ENCODE peak calls at places on chromosome 17, in eight cellular contexts. L is naive thymus-derived CD8-positive, alpha-beta T cell; I is CD8-positive, alpha-beta memory T cell; M is pancreas; V is BJ; U is activated CD4-positive, CD25-positive, alpha-beta regulatory T cell; Q is Jurkat, Clone E6-1; T is H9. S is an unnamed sample.

GRCh38 chr17:57739402-57740224 is 5.5 kb downstream of the CCDC182 start:
- DNase-seq in L (peak; percentile 20), I (peak; percentile 9), M (no peak), V (no peak), U (no peak), Q (peak; percentile 32), T (peak; percentile 60), S (no peak)

GRCh38 chr17:72430611-72431432 is 310.0 kb downstream of the SOX9 start:
- DNase-seq in L (no peak), I (no peak), M (no peak), V (no peak), U (no peak), Q (no peak), T (peak; percentile 79), S (no peak)

GRCh38 chr17:33082529-33083148 is 91.0 kb downstream of the SPACA3 start:
- DNase-seq in L (no peak), I (no peak), M (no peak), V (no peak), U (no peak), Q (no peak), T (no peak), S (no peak)

GRCh38 chr17:81683208-81683583 is 401 bp downstream of the ARL16 start:
- DNase-seq in L (no peak), I (no peak), M (no peak), V (no peak), U (no peak), Q (no peak), T (no peak), S (no peak)

GRCh38 chr17:67615011-67615561 is 102.7 kb upstream of the NOL11 start:
- DNase-seq in L (no peak), I (no peak), M (no peak), V (no peak), U (no peak), Q (no peak), T (peak; percentile 44), S (peak; percentile 42)

GRCh38 chr17:49914096-49914490 is 54.9 kb upstream of the DLX4 start:
- DNase-seq in L (no peak), I (no peak), M (no peak), V (no peak), U (no peak), Q (no peak), T (no peak), S (no peak)

GRCh38 chr17:312476-313148 is 40.0 kb downstream of the RPH3AL start:
- DNase-seq in L (no peak), I (no peak), M (peak; percentile 9), V (no peak), U (no peak), Q (no peak), T (no peak), S (no peak)

GRCh38 chr17:76419576-76420245 is 33.2 kb downstream of the UBE2O start:
- DNase-seq in L (no peak), I (no peak), M (no peak), V (no peak), U (no peak), Q (no peak), T (no peak), S (no peak)

GRCh38 chr17:6494239-6494941 is 50.1 kb downstream of the PIMREG start:
- DNase-seq in L (no peak), I (no peak), M (no peak), V (no peak), U (no peak), Q (no peak), T (no peak), S (no peak)

GRCh38 chr17:69870091-69870530 is 204.9 kb upstream of the KCNJ16 start:
- DNase-seq in L (no peak), I (no peak), M (no peak), V (no peak), U (no peak), Q (no peak), T (no peak), S (peak; percentile 83)

GRCh38 chr17:45248132-45248936 is 13.6 kb downstream of the SPATA32 start:
- DNase-seq in L (peak; percentile 90), I (peak; percentile 89), M (peak; percentile 54), V (no peak), U (peak; percentile 38), Q (peak; percentile 81), T (peak; percentile 91), S (no peak)

GRCh38 chr17:51118330-51119195 is 2.1 kb downstream of the SPAG9 start:
- DNase-seq in L (no peak), I (no peak), M (peak; percentile 82), V (no peak), U (no peak), Q (no peak), T (no peak), S (peak; percentile 47)

GRCh38 chr17:46841561-46842379 is 9.6 kb upstream of the WNT9B start:
- DNase-seq in L (no peak), I (no peak), M (no peak), V (no peak), U (no peak), Q (no peak), T (peak; percentile 81), S (no peak)

GRCh38 chr17:75783803-75784472 is 668 bp upstream of the UNK start:
- DNase-seq in L (no peak), I (no peak), M (peak; percentile 71), V (no peak), U (no peak), Q (no peak), T (no peak), S (no peak)